ENCODE peak calls at places on chromosome 1, in seven cellular contexts. O, U, Y, K, J, B and V are unnamed samples.

GRCh38 chr1:16076003-16076870 is 2.8 kb upstream of the FAM131C start:
- DNase-seq in O (peak; percentile 33), U (peak; percentile 61), Y (peak; percentile 44), K (no peak), J (no peak), B (peak; percentile 46), V (no peak)

GRCh38 chr1:177877086-177877485 is 92.8 kb downstream of the SEC16B start:
- DNase-seq in O (no peak), U (no peak), Y (no peak), K (no peak), J (no peak), B (no peak), V (no peak)

GRCh38 chr1:70358921-70359564 is 4.5 kb upstream of the ANKRD13C start:
- DNase-seq in O (no peak), U (no peak), Y (no peak), K (no peak), J (no peak), B (no peak), V (no peak)

GRCh38 chr1:67564193-67564592 is 120.8 kb upstream of the GADD45A start:
- DNase-seq in O (no peak), U (peak; percentile 71), Y (peak; percentile 91), K (peak; percentile 60), J (no peak), B (no peak), V (no peak)

GRCh38 chr1:230747886-230748800 is 955 bp downstream of the CAPN9 start:
- DNase-seq in O (no peak), U (no peak), Y (no peak), K (peak; percentile 57), J (no peak), B (peak; percentile 53), V (no peak)

GRCh38 chr1:226799634-226800281 is 60.7 kb upstream of the ITPKB start:
- DNase-seq in O (no peak), U (no peak), Y (peak; percentile 65), K (no peak), J (no peak), B (no peak), V (no peak)

GRCh38 chr1:117150316-117150715 is 28.8 kb upstream of the TRIM45 start:
- DNase-seq in O (no peak), U (no peak), Y (peak; percentile 4), K (no peak), J (no peak), B (no peak), V (no peak)

GRCh38 chr1:48049823-48050539 is 52.8 kb upstream of the TRABD2B start:
- DNase-seq in O (no peak), U (no peak), Y (no peak), K (no peak), J (no peak), B (peak; percentile 54), V (no peak)

GRCh38 chr1:153790996-153791855 is 16.0 kb downstream of the SLC27A3 start:
- DNase-seq in O (peak; percentile 95), U (no peak), Y (no peak), K (peak; percentile 77), J (no peak), B (no peak), V (no peak)

GRCh38 chr1:225651872-225652725 is 824 bp downstream of the ENAH start:
- DNase-seq in O (peak; percentile 21), U (peak; percentile 56), Y (no peak), K (no peak), J (no peak), B (no peak), V (no peak)

GRCh38 chr1:111948209-111949131 is 41.0 kb downstream of the KCND3 start:
- DNase-seq in O (peak; percentile 70), U (no peak), Y (no peak), K (no peak), J (no peak), B (no peak), V (no peak)

GRCh38 chr1:43542515-43543458 is 12.1 kb downstream of the PTPRF start:
- DNase-seq in O (no peak), U (no peak), Y (no peak), K (no peak), J (no peak), B (no peak), V (no peak)

GRCh38 chr1:53957231-53957818 is 11.2 kb downstream of the LRRC42 start:
- DNase-seq in O (no peak), U (no peak), Y (no peak), K (no peak), J (no peak), B (no peak), V (no peak)

GRCh38 chr1:167138703-167139102 is 44.8 kb downstream of the STYXL2 start:
- DNase-seq in O (no peak), U (no peak), Y (no peak), K (no peak), J (no peak), B (no peak), V (no peak)

GRCh38 chr1:172951728-172952365 is 98.9 kb downstream of the TNFSF18 start:
- DNase-seq in O (no peak), U (no peak), Y (no peak), K (no peak), J (no peak), B (no peak), V (no peak)

GRCh38 chr1:108643492-108644333 is 17.2 kb downstream of the HENMT1 start:
- DNase-seq in O (peak; percentile 81), U (peak; percentile 63), Y (peak; percentile 78), K (peak; percentile 86), J (no peak), B (no peak), V (no peak)

GRCh38 chr1:93051961-93052360 is 27.1 kb upstream of the MTF2 start:
- DNase-seq in O (no peak), U (no peak), Y (no peak), K (no peak), J (no peak), B (no peak), V (no peak)

GRCh38 chr1:50271968-50272578 is 151.2 kb downstream of the DMRTA2 start:
- DNase-seq in O (peak; percentile 31), U (no peak), Y (peak; percentile 3), K (peak; percentile 60), J (no peak), B (peak; percentile 30), V (no peak)

GRCh38 chr1:50278961-50279360 is 144.3 kb downstream of the DMRTA2 start:
- DNase-seq in O (no peak), U (no peak), Y (no peak), K (no peak), J (no peak), B (no peak), V (no peak)

GRCh38 chr1:50272923-50273322 is 150.3 kb downstream of the DMRTA2 start:
- DNase-seq in O (no peak), U (no peak), Y (no peak), K (no peak), J (no peak), B (no peak), V (no peak)

GRCh38 chr1:50278352-50278878 is 144.8 kb downstream of the DMRTA2 start:
- DNase-seq in O (no peak), U (no peak), Y (no peak), K (no peak), J (no peak), B (no peak), V (no peak)

GRCh38 chr1:50275564-50275963 is 147.7 kb downstream of the DMRTA2 start:
- DNase-seq in O (no peak), U (no peak), Y (no peak), K (no peak), J (no peak), B (no peak), V (no peak)
- TF ChIP-seq CTCF in O (no peak), U (no peak), Y (no peak), K (no peak), J (no peak), B (no peak), V (no peak)

DNA sequence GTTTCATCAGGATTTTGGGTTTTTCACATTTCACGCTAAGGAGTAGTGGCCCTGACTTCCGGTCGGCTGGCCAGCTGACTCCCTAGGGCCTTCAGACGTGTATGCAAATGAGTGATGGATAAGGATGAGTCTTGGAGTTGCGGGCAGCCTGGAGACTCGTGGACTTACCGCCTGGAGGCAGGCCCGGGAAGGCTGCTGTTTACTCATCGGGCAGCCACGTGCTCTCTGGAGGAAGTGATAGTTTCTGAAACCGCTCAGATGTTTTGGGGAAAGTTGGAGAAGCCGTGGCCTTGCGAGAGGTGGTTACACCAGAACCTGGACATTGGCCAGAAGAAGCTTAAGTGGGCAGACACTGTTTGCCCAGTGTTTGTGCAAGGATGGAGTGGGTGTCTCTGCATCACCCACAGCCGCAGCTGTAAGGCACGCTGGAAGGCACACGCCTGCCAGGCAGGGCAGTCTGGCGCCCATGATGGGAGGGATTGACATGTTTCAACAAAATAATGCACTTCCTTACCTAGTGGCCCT is 23.1 kb upstream of the TNFRSF1B start:
- DNase-seq in O (peak; percentile 49), U (peak; percentile 88), Y (peak; percentile 75), K (peak; percentile 92), J (peak; percentile 91), B (no peak), V (no peak)
- TF ChIP-seq CTCF in O (no peak), U (peak; percentile 23), Y (no peak), K (peak; percentile 27), J (no peak), B (no peak), V (no peak)

GRCh38 chr1:155061381-155062150 is 2.0 kb upstream of the EFNA4 start:
- DNase-seq in O (peak; percentile 88), U (peak; percentile 87), Y (peak; percentile 78), K (peak; percentile 98), J (peak; percentile 93), B (peak; percentile 96), V (peak; percentile 95)

GRCh38 chr1:155064109-155064812 is 721 bp downstream of the EFNA4 start:
- DNase-seq in O (peak; percentile 39), U (peak; percentile 53), Y (peak; percentile 54), K (no peak), J (no peak), B (peak; percentile 53), V (no peak)

GRCh38 chr1:155063550-155064108 is at the start of gene EFNA4:
- DNase-seq in O (peak; percentile 91), U (peak; percentile 88), Y (peak; percentile 89), K (peak; percentile 95), J (peak; percentile 94), B (peak; percentile 84), V (peak; percentile 76)

GRCh38 chr1:155062151-155062686 is 1.3 kb upstream of the EFNA4 start:
- DNase-seq in O (no peak), U (peak; percentile 45), Y (no peak), K (peak; percentile 59), J (no peak), B (peak; percentile 70), V (no peak)

GRCh38 chr1:155062702-155063411 is 683 bp upstream of the EFNA4 start:
- DNase-seq in O (no peak), U (peak; percentile 63), Y (no peak), K (peak; percentile 88), J (peak; percentile 88), B (peak; percentile 76), V (peak; percentile 53)
- TF ChIP-seq CTCF in O (no peak), U (peak; percentile 60), Y (peak; percentile 7), K (peak; percentile 83), J (peak; percentile 62), B (peak; percentile 63), V (peak; percentile 72)

DNA sequence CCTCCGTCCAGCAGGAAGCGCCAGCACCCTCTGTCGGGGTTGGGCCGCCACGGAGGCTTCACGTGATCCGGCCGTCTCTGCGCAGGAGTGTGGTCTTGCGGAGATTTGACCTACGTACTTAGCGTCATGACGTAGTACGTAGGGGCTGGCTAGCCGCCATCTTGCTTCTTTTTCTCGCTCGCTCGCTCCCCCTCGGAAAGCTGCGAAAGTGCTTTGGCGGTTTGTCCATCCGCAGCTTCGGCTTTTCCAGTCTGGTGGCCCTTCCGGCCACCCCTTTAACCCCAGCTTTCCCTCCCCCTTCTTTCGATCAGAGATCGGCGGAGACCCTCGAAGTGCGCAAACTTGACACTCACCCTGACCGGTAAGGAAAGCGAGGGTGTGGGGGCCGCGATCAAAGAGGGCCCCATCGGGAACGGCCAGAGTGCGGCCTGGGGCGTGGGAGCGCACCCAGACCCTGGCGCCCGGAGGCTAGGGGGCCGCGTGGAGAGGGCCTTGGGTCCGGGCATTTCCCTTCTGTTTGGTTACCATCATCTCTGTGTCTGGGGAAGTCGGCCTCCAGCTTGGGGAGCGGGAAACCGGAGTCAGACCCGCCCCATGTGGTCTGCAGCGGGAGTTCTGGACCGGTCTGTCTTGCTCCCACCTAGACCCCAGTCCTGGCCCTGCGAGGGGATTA is at the start of gene PRRC2C:
- DNase-seq in O (peak; percentile 97), U (peak; percentile 98), Y (peak; percentile 98), K (peak; percentile 99), J (peak; percentile 98), B (peak; percentile 97), V (peak; percentile 89)
- TF ChIP-seq CTCF in O (peak; percentile 61), U (peak; percentile 92), Y (peak; percentile 64), K (peak; percentile 89), J (no peak), B (peak; percentile 64), V (peak; percentile 80)